ENCODE peak calls at places on chromosomes 13 and 19, in seven cellular contexts. W is tibial artery, P is fibroblast of lung, T is IMR-90, S is lower leg skin, B is thoracic aorta, Z is transverse colon. O is an unnamed sample.

GRCh38 chr19:14577885-14578427 is 4.9 kb upstream of the CLEC17A start:
- DNase-seq in S (no peak), B (no peak), Z (no peak), T (no peak), P (no peak), W (no peak), O (no peak)

GRCh38 chr13:55654243-55654642 is 1486.5 kb upstream of the PRR20A start:
- DNase-seq in Z (no peak), T (no peak), B (no peak), P (no peak), W (no peak), S (no peak), O (no peak)

GRCh38 chr19:40489882-40490230 is 23.1 kb downstream of the SPTBN4 start:
- DNase-seq in T (no peak), P (no peak), S (no peak), W (no peak), B (no peak), Z (no peak), O (no peak)

GRCh38 chr13:79909664-79910063 is 428.7 kb downstream of the NDFIP2 start:
- DNase-seq in B (no peak), T (no peak), Z (no peak), S (no peak), P (no peak), W (no peak), O (no peak)

GRCh38 chr19:49793561-49793840 is 19.6 kb downstream of the FUZ start:
- DNase-seq in W (no peak), S (no peak), T (peak; percentile 57), Z (no peak), B (no peak), P (no peak), O (no peak)

GRCh38 chr19:8673281-8673891 is 25.2 kb downstream of the ACTL9 start:
- DNase-seq in B (no peak), P (no peak), S (no peak), T (no peak), Z (no peak), W (no peak), O (no peak)

GRCh38 chr19:14061751-14062557 is at the start of gene PALM3:
- DNase-seq in B (no peak), Z (peak; percentile 35), T (no peak), W (no peak), S (peak; percentile 80), P (no peak), O (peak; percentile 94)

GRCh38 chr13:90696254-90696653 is 651.2 kb upstream of the MIR17HG start:
- DNase-seq in T (peak; percentile 7), B (no peak), P (no peak), Z (no peak), W (no peak), S (no peak), O (no peak)

GRCh38 chr19:17889609-17890214 is 18.0 kb downstream of the SLC5A5 start:
- DNase-seq in P (peak; percentile 46), B (no peak), Z (no peak), W (no peak), S (no peak), T (peak; percentile 37), O (peak; percentile 47)

GRCh38 chr19:49807888-49808675 is 5.0 kb downstream of the FUZ start:
- DNase-seq in W (no peak), P (no peak), S (peak; percentile 90), Z (no peak), B (no peak), T (no peak), O (no peak)

GRCh38 chr13:70723732-70724131 is 615.5 kb upstream of the KLHL1 start:
- DNase-seq in P (peak; percentile 63), Z (no peak), B (no peak), T (no peak), S (no peak), W (no peak), O (no peak)

GRCh38 chr19:38538793-38539528 is 78.8 kb downstream of the MAP4K1 start:
- DNase-seq in P (no peak), Z (no peak), W (no peak), S (no peak), T (no peak), B (no peak), O (no peak)

GRCh38 chr13:33797622-33798021 is 20.3 kb upstream of the RFC3 start:
- DNase-seq in W (no peak), Z (no peak), T (no peak), P (peak; percentile 36), B (no peak), S (no peak), O (no peak)

GRCh38 chr19:39971380-39971841 is 446 bp downstream of the PSMC4 start:
- DNase-seq in Z (no peak), W (no peak), T (no peak), P (no peak), B (peak; percentile 8), S (peak; percentile 87), O (no peak)

GRCh38 chr19:18789883-18790565 is 1.1 kb downstream of the COMP start:
- DNase-seq in S (no peak), B (no peak), W (peak; percentile 88), P (no peak), T (no peak), Z (no peak), O (peak; percentile 40)

GRCh38 chr13:70310720-70311119 is 202.5 kb upstream of the KLHL1 start:
- DNase-seq in B (no peak), T (no peak), W (no peak), S (no peak), Z (peak; percentile 25), P (peak; percentile 11), O (peak; percentile 65)

GRCh38 chr19:45087531-45087930 is 5.4 kb upstream of the PPP1R37 start:
- DNase-seq in T (no peak), Z (no peak), P (no peak), B (no peak), W (no peak), S (no peak), O (no peak)

GRCh38 chr13:20144141-20144850 is 16.6 kb downstream of the GJA3 start:
- DNase-seq in S (no peak), P (no peak), W (no peak), Z (no peak), B (no peak), T (no peak), O (no peak)

GRCh38 chr19:50870417-50871089 is 2.7 kb upstream of the KLK2 start:
- DNase-seq in B (no peak), T (peak; percentile 3), P (no peak), W (no peak), Z (no peak), S (no peak), O (peak; percentile 64)

GRCh38 chr13:90305796-90306195 is 1041.7 kb upstream of the MIR17HG start:
- DNase-seq in P (no peak), Z (no peak), B (no peak), T (no peak), W (no peak), S (no peak), O (no peak)

GRCh38 chr19:14536926-14537692 is 7.7 kb downstream of the TECR start:
- DNase-seq in P (peak; percentile 55), T (no peak), B (no peak), S (peak; percentile 90), W (peak; percentile 80), Z (peak; percentile 90), O (peak; percentile 89)

GRCh38 chr13:20525601-20526544 is at the start of gene CRYL1:
- DNase-seq in Z (peak; percentile 85), P (peak; percentile 52), B (peak; percentile 41), W (peak; percentile 88), S (peak; percentile 94), T (peak; percentile 73), O (peak; percentile 84)

GRCh38 chr13:40813662-40814454 is 24.4 kb downstream of the SLC25A15 start:
- DNase-seq in S (no peak), Z (no peak), T (peak; percentile 34), B (no peak), P (peak; percentile 49), W (no peak), O (peak; percentile 30)
- TF ChIP-seq CTCF in S (no peak), Z (peak; percentile 29), T (peak; percentile 62), B (no peak), P (peak; percentile 34), W (no peak), O (peak; percentile 67)

GRCh38 chr19:1097810-1098176 is 2.6 kb upstream of the POLR2E start:
- DNase-seq in Z (no peak), P (no peak), S (no peak), T (no peak), W (no peak), B (no peak), O (no peak)
- H3K4me3 ChIP-seq in Z (no peak overlapping the region), P (no peak overlapping the region), S (no peak overlapping the region), T (no peak overlapping the region), W (no peak overlapping the region), B (no peak overlapping the region), O (no peak overlapping the region)

GRCh38 chr13:45721203-45721731 is 19.1 kb downstream of the CBY2 start:
- DNase-seq in B (no peak), S (peak; percentile 52), W (no peak), T (no peak), Z (no peak), P (no peak), O (no peak)

GRCh38 chr13:45717324-45717723 is 15.2 kb downstream of the CBY2 start:
- DNase-seq in P (no peak), T (no peak), W (no peak), S (no peak), B (no peak), Z (no peak), O (no peak)

GRCh38 chr13:45715351-45715750 is 13.2 kb downstream of the CBY2 start:
- DNase-seq in B (no peak), Z (no peak), P (no peak), S (no peak), W (no peak), T (no peak), O (no peak)

GRCh38 chr13:45718992-45719391 is 16.9 kb downstream of the CBY2 start:
- DNase-seq in B (no peak), W (no peak), T (no peak), P (no peak), Z (no peak), S (no peak), O (no peak)

GRCh38 chr13:45718063-45718462 is 15.9 kb downstream of the CBY2 start:
- DNase-seq in S (no peak), T (peak; percentile 14), W (no peak), P (peak; percentile 32), Z (no peak), B (no peak), O (no peak)
- TF ChIP-seq CTCF in S (no peak), T (peak; percentile 52), W (no peak), P (peak; percentile 42), Z (peak; percentile 9), B (no peak), O (peak; percentile 45)

DNA sequence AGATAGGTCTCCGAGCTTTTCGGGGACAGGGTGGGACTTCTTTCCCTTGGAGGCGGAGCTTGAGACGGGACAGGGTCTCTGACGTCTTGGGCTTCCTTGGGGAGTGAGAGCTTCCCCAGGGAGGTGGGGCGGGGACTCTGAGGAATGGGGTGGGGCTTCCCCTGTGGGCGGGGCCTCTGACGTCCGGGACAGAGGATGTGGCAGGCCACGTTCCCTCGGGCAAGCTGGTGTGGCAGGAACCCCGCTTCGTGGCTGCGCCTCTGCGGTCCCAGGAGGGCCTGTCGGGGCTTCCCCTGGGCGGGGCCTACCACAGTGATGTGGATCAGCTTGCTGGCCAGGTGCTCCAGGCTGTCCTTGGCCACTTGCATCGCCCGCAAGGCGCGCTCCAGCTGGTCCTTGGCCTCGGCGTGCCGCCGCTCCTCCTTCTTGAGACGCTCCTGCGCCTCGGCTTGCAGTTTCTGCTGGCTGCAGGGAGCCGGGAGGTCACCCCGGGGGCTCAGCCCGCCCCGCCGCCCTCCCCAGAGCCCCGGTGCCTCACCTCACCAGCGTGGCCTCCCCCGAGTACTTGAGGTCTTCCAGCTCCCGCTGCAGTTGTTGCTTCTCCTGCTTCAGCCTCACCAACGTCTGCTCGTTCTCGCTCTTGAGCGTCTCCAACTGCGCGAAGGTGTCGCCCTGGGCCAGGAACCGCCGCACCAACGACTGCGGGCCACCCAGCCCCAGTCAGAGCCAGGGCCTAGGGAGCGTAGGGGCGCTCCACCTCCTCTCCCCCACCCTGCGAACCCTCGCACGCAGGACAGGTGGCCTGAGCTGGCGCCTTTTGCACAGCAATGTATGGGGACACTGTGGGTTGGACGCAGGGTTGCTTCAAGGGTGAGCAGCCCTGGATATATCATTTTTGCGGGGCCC is 3.3 kb upstream of the RGL3 start:
- DNase-seq in W (peak; percentile 94), B (no peak), P (peak; percentile 25), S (peak; percentile 96), T (no peak), Z (peak; percentile 87), O (peak; percentile 86)
- H3K4me3 ChIP-seq in W (peak overlapping the region; percentile 47), B (peak overlapping the region; percentile 68), P (no peak overlapping the region), S (no peak overlapping the region), T (peak overlapping the region; percentile 12), Z (peak overlapping the region; percentile 34), O (no peak overlapping the region)